ENCODE peak calls at places on chromosomes 4 and X, in five cellular contexts. Y is cardiac muscle cell, C is tibial artery, W is B cell, M is brain microvascular endothelial cell. P is an unnamed sample.
A peak's percentile ranks its signal among the peaks of the same experiment; 100 is the strongest.

GRCh38 chr4:150098214-150098613 is 20.0 kb downstream of the DCLK2 start:
- DNase-seq in W (no peak), Y (peak; percentile 27), C (no peak), M (peak; percentile 68), P (no peak)

GRCh38 chr4:157315968-157316367 is 95.4 kb downstream of the GRIA2 start:
- DNase-seq in W (no peak), Y (no peak), C (no peak), M (no peak), P (no peak)

GRCh38 chr4:81839347-81840042 is 367.8 kb upstream of the RASGEF1B start:
- DNase-seq in Y (no peak), M (no peak), C (no peak), W (no peak), P (no peak)

GRCh38 chrX:108732630-108733321 is 3.6 kb downstream of the IRS4 start:
- DNase-seq in M (no peak), Y (no peak), W (no peak), C (no peak), P (peak; percentile 70)

GRCh38 chr4:119209077-119209476 is 3.4 kb upstream of the USP53 start:
- DNase-seq in M (peak; percentile 94), Y (peak; percentile 86), C (no peak), W (no peak), P (no peak)

GRCh38 chr4:40055379-40055872 is 1.2 kb upstream of the N4BP2 start:
- DNase-seq in Y (no peak), W (peak; percentile 55), M (no peak), C (no peak), P (no peak)

GRCh38 chr4:52588097-52588496 is 71.0 kb downstream of the USP46 start:
- DNase-seq in M (peak; percentile 44), C (no peak), W (no peak), Y (peak; percentile 35), P (no peak)

GRCh38 chr4:26862381-26862915 is 1.8 kb downstream of the STIM2 start:
- DNase-seq in C (no peak), W (no peak), Y (no peak), M (no peak), P (no peak)

GRCh38 chr4:177489847-177490246 is 47.6 kb upstream of the AGA start:
- DNase-seq in M (peak; percentile 28), Y (peak; percentile 29), C (no peak), W (no peak), P (no peak)

GRCh38 chrX:72245461-72246089 is 6.7 kb upstream of the ERCC6L start:
- DNase-seq in W (no peak), Y (peak; percentile 71), C (peak; percentile 24), M (peak; percentile 65), P (no peak)

GRCh38 chrX:148135738-148136137 is 154.6 kb downstream of the FMR1NB start:
- DNase-seq in Y (peak; percentile 6), C (no peak), M (no peak), W (no peak), P (no peak)

GRCh38 chr4:112753333-112753732 is 116.4 kb downstream of the LARP7 start:
- DNase-seq in C (no peak), M (no peak), Y (no peak), W (no peak), P (no peak)

DNA sequence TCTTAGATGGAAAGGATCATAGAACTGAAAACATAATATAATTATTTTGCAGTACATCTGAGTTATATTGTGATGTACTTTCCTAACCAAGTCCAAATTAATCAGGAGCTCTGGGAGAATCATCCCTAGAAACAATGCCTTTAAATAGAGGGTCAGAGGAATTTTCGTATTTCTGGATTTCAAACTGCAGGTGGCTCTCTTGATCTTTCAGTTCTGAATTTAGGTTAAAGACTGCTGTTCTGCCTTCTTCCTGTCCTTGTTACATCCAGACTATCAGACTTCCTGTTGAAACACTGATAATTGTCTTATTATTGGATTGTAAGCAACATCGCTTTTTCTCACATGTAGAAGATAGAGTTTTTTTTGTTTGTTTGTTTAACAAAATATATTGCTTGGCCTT is 142.7 kb downstream of the RPA4 start:
- DNase-seq in Y (peak; percentile 51), M (peak; percentile 2), C (no peak), W (no peak), P (no peak)
- TF ChIP-seq CTCF in Y (peak; percentile 13), M (peak; percentile 8), C (no peak), W (no peak), P (peak; percentile 71)

GRCh38 chrX:150372756-150373155 is 9.6 kb downstream of the MAMLD1 start:
- DNase-seq in C (no peak), W (no peak), M (no peak), Y (no peak), P (no peak)
- TF ChIP-seq CTCF in C (no peak), W (no peak), M (no peak), Y (no peak), P (no peak)

DNA sequence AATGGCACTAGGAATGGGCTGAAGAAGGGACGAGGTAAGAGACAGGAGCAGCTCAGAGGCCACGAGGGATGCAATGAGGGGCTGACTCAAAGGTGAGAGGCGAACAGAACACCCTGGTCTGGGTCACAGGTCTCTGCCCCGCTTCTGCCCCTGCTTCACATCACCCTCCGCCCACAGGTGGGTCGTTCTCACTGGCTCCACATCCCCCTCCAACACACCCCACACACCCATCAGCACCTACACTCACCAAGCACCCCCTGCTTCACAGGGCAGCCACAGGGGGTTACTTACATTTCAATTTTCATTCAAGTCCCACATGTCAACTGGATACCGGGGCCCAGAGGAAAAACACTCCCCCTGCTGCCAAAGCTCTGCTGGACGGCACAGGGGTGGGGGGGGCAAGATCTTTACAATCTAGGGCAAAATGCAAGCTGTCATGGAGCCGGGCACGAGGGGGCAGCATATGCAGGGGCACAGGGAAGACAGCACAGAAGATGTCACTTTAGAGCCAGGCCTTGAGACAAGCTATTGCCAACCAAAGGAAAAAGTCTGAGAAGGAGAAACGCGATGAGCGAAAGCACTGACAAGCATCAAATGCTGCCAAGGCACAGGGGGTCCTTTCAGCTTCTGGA is 94.1 kb downstream of the AFAP1 start:
- DNase-seq in C (no peak), M (no peak), Y (no peak), W (no peak), P (no peak)
- TF ChIP-seq CTCF in C (no peak), M (peak; percentile 60), Y (peak; percentile 12), W (no peak), P (peak; percentile 51)

GRCh38 chrX:101262590-101262989 is 28.5 kb downstream of the TAF7L start:
- DNase-seq in M (no peak), Y (no peak), W (no peak), C (no peak), P (no peak)

GRCh38 chrX:101257448-101258259 is 33.5 kb downstream of the TAF7L start:
- DNase-seq in C (no peak), M (no peak), W (no peak), Y (peak; percentile 1), P (no peak)

GRCh38 chrX:101263766-101264165 is 27.4 kb downstream of the TAF7L start:
- DNase-seq in W (no peak), M (no peak), C (no peak), Y (no peak), P (no peak)

GRCh38 chrX:101258260-101258581 is 32.9 kb downstream of the TAF7L start:
- DNase-seq in M (no peak), C (no peak), Y (no peak), W (no peak), P (no peak)

GRCh38 chrX:101260435-101260834 is 30.7 kb downstream of the TAF7L start:
- DNase-seq in Y (peak; percentile 14), M (no peak), W (no peak), C (no peak), P (no peak)
- TF ChIP-seq CTCF in Y (peak; percentile 27), M (peak; percentile 52), W (no peak), C (no peak), P (peak; percentile 28)

DNA sequence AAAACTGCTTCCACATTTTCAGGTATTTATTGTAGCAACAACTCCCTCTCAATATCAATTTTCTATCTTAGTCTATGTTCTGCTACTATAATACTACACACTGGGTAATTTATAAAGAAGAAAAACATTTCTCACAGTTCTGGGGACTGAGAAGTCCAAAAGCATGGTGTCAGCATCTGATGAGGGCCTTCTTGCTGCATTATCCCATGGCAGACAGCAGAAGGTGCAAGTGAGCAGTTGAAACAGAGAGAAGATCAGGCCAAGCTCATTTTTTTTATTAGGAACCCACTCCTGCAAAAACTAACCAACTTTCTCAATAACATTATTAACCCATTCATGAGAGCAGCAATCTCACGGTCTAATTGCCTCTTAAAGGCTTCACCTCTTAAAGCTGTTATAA is 376.0 kb downstream of the RAB28 start:
- DNase-seq in W (no peak), C (no peak), M (no peak), Y (no peak), P (no peak)
- TF ChIP-seq CTCF in W (no peak), C (no peak), M (peak; percentile 17), Y (no peak), P (peak; percentile 31)

DNA sequence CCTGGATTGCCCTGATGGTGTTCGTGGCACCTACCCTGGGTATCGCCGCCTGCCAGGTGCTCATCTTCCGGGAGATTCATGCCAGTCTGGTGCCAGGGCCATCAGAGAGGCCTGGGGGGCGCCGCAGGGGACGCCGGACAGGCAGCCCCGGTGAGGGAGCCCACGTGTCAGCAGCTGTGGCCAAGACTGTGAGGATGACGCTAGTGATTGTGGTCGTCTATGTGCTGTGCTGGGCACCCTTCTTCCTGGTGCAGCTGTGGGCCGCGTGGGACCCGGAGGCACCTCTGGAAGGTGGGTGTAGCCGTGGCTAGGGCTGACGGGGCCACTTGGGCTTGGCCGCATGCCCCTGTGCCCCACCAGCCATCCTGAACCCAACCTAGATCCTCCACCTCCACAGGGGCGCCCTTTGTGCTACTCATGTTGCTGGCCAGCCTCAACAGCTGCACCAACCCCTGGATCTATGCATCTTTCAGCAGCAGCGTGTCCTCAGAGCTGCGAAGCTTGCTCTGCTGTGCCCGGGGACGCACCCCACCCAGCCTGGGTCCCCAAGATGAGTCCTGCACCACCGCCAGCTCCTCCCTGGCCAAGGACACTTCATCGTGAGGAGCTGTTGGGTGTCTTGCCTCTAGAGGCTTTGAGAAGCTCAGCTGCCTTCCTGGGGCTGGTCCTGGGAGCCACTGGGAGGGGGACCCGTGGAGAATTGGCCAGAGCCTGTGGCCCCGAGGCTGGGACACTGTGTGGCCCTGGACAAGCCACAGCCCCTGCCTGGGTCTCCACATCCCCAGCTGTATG is 1.8 kb downstream of the AVPR2 start:
- DNase-seq in Y (no peak), C (no peak), M (no peak), W (no peak), P (no peak)
- TF ChIP-seq CTCF in Y (no peak), C (no peak), M (no peak), W (no peak), P (no peak)

GRCh38 chr4:72449705-72450104 is 119.3 kb downstream of the ADAMTS3 start:
- DNase-seq in Y (no peak), M (no peak), W (no peak), C (no peak), P (no peak)

GRCh38 chr4:72457158-72457557 is 111.9 kb downstream of the ADAMTS3 start:
- DNase-seq in M (no peak), C (no peak), W (no peak), Y (no peak), P (no peak)

GRCh38 chr4:72446353-72447055 is 122.5 kb downstream of the ADAMTS3 start:
- DNase-seq in C (no peak), W (no peak), Y (peak; percentile 13), M (no peak), P (no peak)

GRCh38 chr4:72448231-72448630 is 120.8 kb downstream of the ADAMTS3 start:
- DNase-seq in Y (no peak), C (no peak), M (no peak), W (no peak), P (no peak)

DNA sequence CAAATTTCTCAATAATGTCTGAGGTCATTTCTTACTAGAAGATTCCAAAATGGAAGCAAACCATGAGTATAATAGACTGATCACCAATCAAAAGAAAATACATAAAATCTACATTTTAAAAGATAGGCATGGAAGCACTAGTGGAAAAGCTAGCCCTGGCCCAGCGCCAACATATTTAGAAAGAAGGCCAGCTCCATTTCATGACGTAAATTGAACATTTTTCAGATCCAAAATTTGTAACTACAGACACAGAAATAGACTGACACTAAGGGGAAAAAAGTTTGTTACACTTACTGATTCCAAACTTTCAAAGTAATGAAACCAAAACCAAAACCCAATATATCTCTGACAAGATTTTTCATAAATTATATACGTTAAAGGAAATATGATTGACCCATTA is 117.7 kb downstream of the ADAMTS3 start:
- DNase-seq in C (peak; percentile 34), W (no peak), Y (peak; percentile 38), M (no peak), P (no peak)
- TF ChIP-seq CTCF in C (no peak), W (no peak), Y (no peak), M (no peak), P (no peak)

P was measured in chondrocyte.